ENCODE peak calls at places on chromosomes 5 and 9, in nine cellular contexts. One of them, this sample, is unnamed.

GRCh38 chr9:3736186-3736585 is 210.4 kb upstream of the RFX3 start:
- DNase-seq in B cell: no peak
- DNase-seq in cerebellar cortex: peak
- DNase-seq in left ventricle myocardium inferior: no peak
- DNase-seq in Peyer's patch: no peak
- DNase-seq in HEK293T: no peak
- DNase-seq in stimulated activated naive CD4-positive, alpha-beta T cell: no peak
- DNase-seq in Right ventricle myocardium inferior: no peak
- DNase-seq in MM.1S: no peak
- DNase-seq in this sample: no peak

GRCh38 chr5:179870403-179870903 is 11.8 kb upstream of the MRNIP start:
- DNase-seq in stimulated activated naive CD4-positive, alpha-beta T cell: no peak
- DNase-seq in Right ventricle myocardium inferior: peak
- DNase-seq in Peyer's patch: peak
- DNase-seq in cerebellar cortex: peak
- DNase-seq in MM.1S: no peak
- DNase-seq in B cell: peak
- DNase-seq in HEK293T: peak
- DNase-seq in left ventricle myocardium inferior: peak
- DNase-seq in this sample: peak

GRCh38 chr5:37842048-37842447 is 2.2 kb upstream of the GDNF start:
- DNase-seq in HEK293T: no peak
- DNase-seq in B cell: no peak
- DNase-seq in left ventricle myocardium inferior: no peak
- DNase-seq in Peyer's patch: no peak
- DNase-seq in Right ventricle myocardium inferior: no peak
- DNase-seq in cerebellar cortex: no peak
- DNase-seq in MM.1S: no peak
- DNase-seq in stimulated activated naive CD4-positive, alpha-beta T cell: no peak
- DNase-seq in this sample: no peak

GRCh38 chr9:98172604-98173003 is 19.8 kb downstream of the CORO2A start:
- DNase-seq in stimulated activated naive CD4-positive, alpha-beta T cell: no peak
- DNase-seq in HEK293T: peak
- DNase-seq in B cell: no peak
- DNase-seq in Right ventricle myocardium inferior: no peak
- DNase-seq in Peyer's patch: peak
- DNase-seq in cerebellar cortex: no peak
- DNase-seq in left ventricle myocardium inferior: no peak
- DNase-seq in MM.1S: no peak
- DNase-seq in this sample: peak

GRCh38 chr9:2126331-2126789 is 111.2 kb downstream of the SMARCA2 start:
- DNase-seq in stimulated activated naive CD4-positive, alpha-beta T cell: no peak
- DNase-seq in HEK293T: no peak
- DNase-seq in Right ventricle myocardium inferior: no peak
- DNase-seq in left ventricle myocardium inferior: no peak
- DNase-seq in cerebellar cortex: peak
- DNase-seq in MM.1S: no peak
- DNase-seq in B cell: no peak
- DNase-seq in Peyer's patch: no peak
- DNase-seq in this sample: no peak

GRCh38 chr5:33008751-33009418 is 297.8 kb downstream of the NPR3 start:
- DNase-seq in Peyer's patch: no peak
- DNase-seq in B cell: no peak
- DNase-seq in left ventricle myocardium inferior: no peak
- DNase-seq in Right ventricle myocardium inferior: no peak
- DNase-seq in stimulated activated naive CD4-positive, alpha-beta T cell: no peak
- DNase-seq in HEK293T: no peak
- DNase-seq in MM.1S: no peak
- DNase-seq in cerebellar cortex: no peak
- DNase-seq in this sample: peak

GRCh38 chr5:99243111-99243510 is 314.3 kb upstream of the CHD1 start:
- DNase-seq in MM.1S: no peak
- DNase-seq in Peyer's patch: no peak
- DNase-seq in Right ventricle myocardium inferior: no peak
- DNase-seq in cerebellar cortex: no peak
- DNase-seq in stimulated activated naive CD4-positive, alpha-beta T cell: no peak
- DNase-seq in HEK293T: no peak
- DNase-seq in B cell: no peak
- DNase-seq in left ventricle myocardium inferior: no peak
- DNase-seq in this sample: no peak

GRCh38 chr9:34311499-34312225 is 17.4 kb downstream of the KIF24 start:
- DNase-seq in B cell: no peak
- DNase-seq in Peyer's patch: no peak
- DNase-seq in cerebellar cortex: no peak
- DNase-seq in stimulated activated naive CD4-positive, alpha-beta T cell: no peak
- DNase-seq in left ventricle myocardium inferior: no peak
- DNase-seq in MM.1S: no peak
- DNase-seq in Right ventricle myocardium inferior: no peak
- DNase-seq in HEK293T: no peak
- DNase-seq in this sample: no peak

GRCh38 chr5:757931-758697 is 26.4 kb downstream of the ZDHHC11B start:
- DNase-seq in left ventricle myocardium inferior: peak
- DNase-seq in Peyer's patch: peak
- DNase-seq in MM.1S: no peak
- DNase-seq in HEK293T: no peak
- DNase-seq in B cell: no peak
- DNase-seq in stimulated activated naive CD4-positive, alpha-beta T cell: no peak
- DNase-seq in Right ventricle myocardium inferior: peak
- DNase-seq in cerebellar cortex: no peak
- DNase-seq in this sample: peak

GRCh38 chr9:117411547-117411946 is 3.3 kb downstream of the ASTN2 start:
- DNase-seq in Peyer's patch: no peak
- DNase-seq in cerebellar cortex: peak
- DNase-seq in left ventricle myocardium inferior: no peak
- DNase-seq in Right ventricle myocardium inferior: no peak
- DNase-seq in HEK293T: peak
- DNase-seq in MM.1S: peak
- DNase-seq in B cell: no peak
- DNase-seq in stimulated activated naive CD4-positive, alpha-beta T cell: no peak
- DNase-seq in this sample: peak

GRCh38 chr9:135330685-135331590 is 148.6 kb upstream of the PPP1R26 start:
- DNase-seq in Peyer's patch: no peak
- DNase-seq in B cell: no peak
- DNase-seq in HEK293T: no peak
- DNase-seq in MM.1S: no peak
- DNase-seq in cerebellar cortex: no peak
- DNase-seq in left ventricle myocardium inferior: no peak
- DNase-seq in Right ventricle myocardium inferior: peak
- DNase-seq in stimulated activated naive CD4-positive, alpha-beta T cell: no peak
- DNase-seq in this sample: peak

GRCh38 chr9:76697554-76697953 is 66.7 kb upstream of the PCA3 start:
- DNase-seq in B cell: no peak
- DNase-seq in Right ventricle myocardium inferior: no peak
- DNase-seq in MM.1S: no peak
- DNase-seq in stimulated activated naive CD4-positive, alpha-beta T cell: no peak
- DNase-seq in left ventricle myocardium inferior: no peak
- DNase-seq in cerebellar cortex: no peak
- DNase-seq in HEK293T: no peak
- DNase-seq in Peyer's patch: no peak
- DNase-seq in this sample: no peak

GRCh38 chr9:20593551-20593950 is 28.7 kb downstream of the MLLT3 start:
- DNase-seq in Right ventricle myocardium inferior: no peak
- DNase-seq in cerebellar cortex: no peak
- DNase-seq in MM.1S: no peak
- DNase-seq in left ventricle myocardium inferior: no peak
- DNase-seq in Peyer's patch: no peak
- DNase-seq in stimulated activated naive CD4-positive, alpha-beta T cell: no peak
- DNase-seq in HEK293T: no peak
- DNase-seq in B cell: no peak
- DNase-seq in this sample: no peak

GRCh38 chr5:100576217-100576751 is 41.1 kb downstream of the FAM174A start:
- DNase-seq in B cell: no peak
- DNase-seq in left ventricle myocardium inferior: no peak
- DNase-seq in cerebellar cortex: no peak
- DNase-seq in Right ventricle myocardium inferior: no peak
- DNase-seq in stimulated activated naive CD4-positive, alpha-beta T cell: no peak
- DNase-seq in Peyer's patch: no peak
- DNase-seq in HEK293T: no peak
- DNase-seq in MM.1S: no peak
- DNase-seq in this sample: no peak

GRCh38 chr9:19156026-19156474 is 28.8 kb upstream of the PLIN2 start:
- DNase-seq in Peyer's patch: no peak
- DNase-seq in cerebellar cortex: no peak
- DNase-seq in stimulated activated naive CD4-positive, alpha-beta T cell: no peak
- DNase-seq in left ventricle myocardium inferior: no peak
- DNase-seq in MM.1S: no peak
- DNase-seq in HEK293T: no peak
- DNase-seq in B cell: no peak
- DNase-seq in Right ventricle myocardium inferior: no peak
- DNase-seq in this sample: no peak

GRCh38 chr9:76987594-76988200 is 31.8 kb upstream of the FOXB2 start:
- DNase-seq in Peyer's patch: no peak
- DNase-seq in left ventricle myocardium inferior: no peak
- DNase-seq in Right ventricle myocardium inferior: no peak
- DNase-seq in MM.1S: peak
- DNase-seq in stimulated activated naive CD4-positive, alpha-beta T cell: no peak
- DNase-seq in HEK293T: peak
- DNase-seq in B cell: peak
- DNase-seq in cerebellar cortex: peak
- DNase-seq in this sample: peak

GRCh38 chr5:38099205-38100144 is 158.9 kb upstream of the EGFLAM start:
- DNase-seq in MM.1S: no peak
- DNase-seq in HEK293T: no peak
- DNase-seq in stimulated activated naive CD4-positive, alpha-beta T cell: no peak
- DNase-seq in left ventricle myocardium inferior: no peak
- DNase-seq in Right ventricle myocardium inferior: no peak
- DNase-seq in B cell: no peak
- DNase-seq in Peyer's patch: no peak
- DNase-seq in cerebellar cortex: no peak
- DNase-seq in this sample: no peak

GRCh38 chr5:172906436-172906835 is 52.8 kb upstream of the RPL26L1 start:
- DNase-seq in MM.1S: no peak
- DNase-seq in cerebellar cortex: no peak
- DNase-seq in Peyer's patch: no peak
- DNase-seq in stimulated activated naive CD4-positive, alpha-beta T cell: no peak
- DNase-seq in HEK293T: no peak
- DNase-seq in left ventricle myocardium inferior: no peak
- DNase-seq in B cell: no peak
- DNase-seq in Right ventricle myocardium inferior: no peak
- DNase-seq in this sample: peak

GRCh38 chr5:33227746-33228145 is 213.0 kb upstream of the TARS1 start:
- DNase-seq in stimulated activated naive CD4-positive, alpha-beta T cell: no peak
- DNase-seq in HEK293T: no peak
- DNase-seq in B cell: no peak
- DNase-seq in left ventricle myocardium inferior: no peak
- DNase-seq in Right ventricle myocardium inferior: no peak
- DNase-seq in MM.1S: no peak
- DNase-seq in Peyer's patch: no peak
- DNase-seq in cerebellar cortex: no peak
- DNase-seq in this sample: no peak

GRCh38 chr5:179143446-179143845 is 83.3 kb downstream of the ZNF354C start:
- DNase-seq in Peyer's patch: no peak
- DNase-seq in left ventricle myocardium inferior: no peak
- DNase-seq in stimulated activated naive CD4-positive, alpha-beta T cell: no peak
- DNase-seq in B cell: no peak
- DNase-seq in HEK293T: no peak
- DNase-seq in MM.1S: peak
- DNase-seq in cerebellar cortex: no peak
- DNase-seq in Right ventricle myocardium inferior: no peak
- DNase-seq in this sample: peak

GRCh38 chr9:38720083-38720755 is at the start of gene FAM240B:
- DNase-seq in MM.1S: no peak
- DNase-seq in stimulated activated naive CD4-positive, alpha-beta T cell: no peak
- DNase-seq in HEK293T: no peak
- DNase-seq in B cell: no peak
- DNase-seq in Peyer's patch: no peak
- DNase-seq in Right ventricle myocardium inferior: no peak
- DNase-seq in left ventricle myocardium inferior: no peak
- DNase-seq in cerebellar cortex: no peak
- DNase-seq in this sample: no peak

GRCh38 chr5:10525124-10525495 is 38.8 kb upstream of the ANKRD33B start:
- DNase-seq in B cell: no peak
- DNase-seq in Right ventricle myocardium inferior: no peak
- DNase-seq in cerebellar cortex: no peak
- DNase-seq in left ventricle myocardium inferior: no peak
- DNase-seq in stimulated activated naive CD4-positive, alpha-beta T cell: no peak
- DNase-seq in HEK293T: no peak
- DNase-seq in MM.1S: no peak
- DNase-seq in Peyer's patch: no peak
- DNase-seq in this sample: no peak

GRCh38 chr5:81165493-81166119 is 67.5 kb upstream of the CKMT2 start:
- DNase-seq in left ventricle myocardium inferior: peak
- DNase-seq in B cell: peak
- DNase-seq in Peyer's patch: peak
- DNase-seq in Right ventricle myocardium inferior: no peak
- DNase-seq in HEK293T: peak
- DNase-seq in stimulated activated naive CD4-positive, alpha-beta T cell: peak
- DNase-seq in MM.1S: peak
- DNase-seq in cerebellar cortex: peak
- DNase-seq in this sample: peak

GRCh38 chr5:172123269-172123692 is 64.7 kb downstream of the STK10 start:
- DNase-seq in stimulated activated naive CD4-positive, alpha-beta T cell: no peak
- DNase-seq in HEK293T: peak
- DNase-seq in cerebellar cortex: peak
- DNase-seq in MM.1S: no peak
- DNase-seq in B cell: no peak
- DNase-seq in Peyer's patch: no peak
- DNase-seq in left ventricle myocardium inferior: peak
- DNase-seq in Right ventricle myocardium inferior: peak
- DNase-seq in this sample: peak